ENCODE peak calls at places on chromosomes 3 and 15, in six cellular contexts. One of them, this sample, is unnamed.
A peak's percentile ranks its signal among the peaks of the same experiment; 100 is the strongest.

GRCh38 chr15:89904519-89904918 is 8.2 kb downstream of the ARPIN start:
- DNase-seq in spleen: no peak
- DNase-seq in transverse colon: no peak
- DNase-seq in stomach: no peak
- DNase-seq in K562: no peak
- DNase-seq in sigmoid colon: no peak
- DNase-seq in this sample: no peak

GRCh38 chr3:32569540-32570425 is 875 bp downstream of the DYNC1LI1 start:
- DNase-seq in spleen: peak; percentile 93
- DNase-seq in K562: peak; percentile 74
- DNase-seq in stomach: peak; percentile 67
- DNase-seq in transverse colon: peak; percentile 74
- DNase-seq in sigmoid colon: peak; percentile 83
- DNase-seq in this sample: peak; percentile 37

GRCh38 chr3:119367000-119367399 is 72.8 kb downstream of the ARHGAP31 start:
- DNase-seq in sigmoid colon: no peak
- DNase-seq in spleen: no peak
- DNase-seq in K562: no peak
- DNase-seq in transverse colon: no peak
- DNase-seq in stomach: no peak
- DNase-seq in this sample: no peak

GRCh38 chr15:59298255-59298856 is 74.3 kb downstream of the MYO1E start:
- DNase-seq in spleen: no peak
- DNase-seq in transverse colon: no peak
- DNase-seq in stomach: no peak
- DNase-seq in sigmoid colon: no peak
- DNase-seq in K562: no peak
- DNase-seq in this sample: peak; percentile 37

GRCh38 chr3:194475978-194476377 is 10.8 kb downstream of the ATP13A3 start:
- DNase-seq in spleen: no peak
- DNase-seq in K562: no peak
- DNase-seq in transverse colon: no peak
- DNase-seq in sigmoid colon: no peak
- DNase-seq in stomach: no peak
- DNase-seq in this sample: no peak

GRCh38 chr3:123745184-123745855 is 138.8 kb downstream of the MYLK start:
- DNase-seq in transverse colon: no peak
- DNase-seq in spleen: no peak
- DNase-seq in K562: no peak
- DNase-seq in sigmoid colon: no peak
- DNase-seq in stomach: no peak
- DNase-seq in this sample: no peak

GRCh38 chr15:48945386-48945785 is 18.3 kb downstream of the SHC4 start:
- DNase-seq in transverse colon: no peak
- DNase-seq in stomach: no peak
- DNase-seq in sigmoid colon: no peak
- DNase-seq in spleen: no peak
- DNase-seq in K562: no peak
- DNase-seq in this sample: no peak

GRCh38 chr15:39578851-39579486 is 1.9 kb upstream of the THBS1 start:
- DNase-seq in stomach: no peak
- DNase-seq in transverse colon: no peak
- DNase-seq in spleen: no peak
- DNase-seq in sigmoid colon: peak; percentile 67
- DNase-seq in K562: no peak
- DNase-seq in this sample: no peak

GRCh38 chr15:41778503-41778902 is 4.2 kb downstream of the MAPKBP1 start:
- DNase-seq in stomach: no peak
- DNase-seq in spleen: no peak
- DNase-seq in transverse colon: no peak
- DNase-seq in sigmoid colon: no peak
- DNase-seq in K562: no peak
- DNase-seq in this sample: no peak

GRCh38 chr15:95596487-95596886 is 734.0 kb upstream of the NR2F2 start:
- DNase-seq in spleen: no peak
- DNase-seq in stomach: no peak
- DNase-seq in sigmoid colon: no peak
- DNase-seq in K562: peak; percentile 6
- DNase-seq in transverse colon: no peak
- DNase-seq in this sample: no peak

GRCh38 chr3:18445421-18446066 is 20.4 kb upstream of the SATB1 start:
- DNase-seq in transverse colon: peak; percentile 35
- DNase-seq in spleen: peak; percentile 90
- DNase-seq in K562: no peak
- DNase-seq in sigmoid colon: peak; percentile 63
- DNase-seq in stomach: peak; percentile 25
- DNase-seq in this sample: no peak

GRCh38 chr3:32660634-32661033 is 24.4 kb upstream of the CNOT10 start:
- DNase-seq in transverse colon: no peak
- DNase-seq in spleen: no peak
- DNase-seq in stomach: no peak
- DNase-seq in K562: no peak
- DNase-seq in sigmoid colon: no peak
- DNase-seq in this sample: no peak

GRCh38 chr3:28989646-28990089 is 291.2 kb upstream of the RBMS3 start:
- DNase-seq in spleen: no peak
- DNase-seq in K562: no peak
- DNase-seq in sigmoid colon: no peak
- DNase-seq in stomach: no peak
- DNase-seq in transverse colon: no peak
- DNase-seq in this sample: no peak

GRCh38 chr3:112048911-112049310 is 14.4 kb downstream of the TMPRSS7 start:
- DNase-seq in spleen: no peak
- DNase-seq in stomach: peak; percentile 61
- DNase-seq in sigmoid colon: no peak
- DNase-seq in K562: no peak
- DNase-seq in transverse colon: no peak
- DNase-seq in this sample: no peak

GRCh38 chr3:43096761-43097160 is 9.1 kb downstream of the POMGNT2 start:
- DNase-seq in sigmoid colon: no peak
- DNase-seq in transverse colon: no peak
- DNase-seq in spleen: no peak
- DNase-seq in K562: no peak
- DNase-seq in stomach: no peak
- DNase-seq in this sample: no peak

GRCh38 chr3:196942915-196943277 is 568 bp upstream of the NCBP2 start:
- DNase-seq in spleen: no peak
- DNase-seq in stomach: no peak
- DNase-seq in sigmoid colon: no peak
- DNase-seq in transverse colon: peak; percentile 50
- DNase-seq in K562: peak; percentile 66
- DNase-seq in this sample: no peak

GRCh38 chr3:481680-482079 is 285.1 kb downstream of the CHL1 start:
- DNase-seq in sigmoid colon: no peak
- DNase-seq in transverse colon: no peak
- DNase-seq in K562: no peak
- DNase-seq in stomach: no peak
- DNase-seq in spleen: no peak
- DNase-seq in this sample: no peak

GRCh38 chr3:24843955-24844354 is 349.3 kb upstream of the THRB start:
- DNase-seq in sigmoid colon: peak; percentile 90
- DNase-seq in spleen: no peak
- DNase-seq in transverse colon: peak; percentile 12
- DNase-seq in stomach: no peak
- DNase-seq in K562: no peak
- DNase-seq in this sample: no peak

GRCh38 chr15:26615188-26615926 is 157.5 kb downstream of the GABRB3 start:
- DNase-seq in sigmoid colon: no peak
- DNase-seq in transverse colon: no peak
- DNase-seq in stomach: no peak
- DNase-seq in K562: no peak
- DNase-seq in spleen: no peak
- DNase-seq in this sample: no peak

GRCh38 chr15:74889390-74889881 is 406 bp upstream of the MPI start:
- DNase-seq in stomach: peak; percentile 34
- DNase-seq in sigmoid colon: peak; percentile 75
- DNase-seq in spleen: peak; percentile 84
- DNase-seq in K562: peak; percentile 69
- DNase-seq in transverse colon: peak; percentile 33
- DNase-seq in this sample: no peak

GRCh38 chr3:42755681-42756578 is 17.1 kb downstream of the CCDC13 start:
- DNase-seq in K562: peak; percentile 71
- DNase-seq in transverse colon: peak; percentile 51
- DNase-seq in spleen: no peak
- DNase-seq in sigmoid colon: no peak
- DNase-seq in stomach: peak; percentile 51
- DNase-seq in this sample: no peak

GRCh38 chr3:9028134-9028533 is 64.9 kb upstream of the RAD18 start:
- DNase-seq in spleen: no peak
- DNase-seq in transverse colon: peak; percentile 76
- DNase-seq in K562: no peak
- DNase-seq in sigmoid colon: peak; percentile 95
- DNase-seq in stomach: peak; percentile 96
- DNase-seq in this sample: no peak

GRCh38 chr3:9649791-9650521 is 651 bp downstream of the MTMR14 start:
- DNase-seq in transverse colon: no peak
- DNase-seq in sigmoid colon: no peak
- DNase-seq in stomach: no peak
- DNase-seq in K562: peak; percentile 36
- DNase-seq in spleen: no peak
- DNase-seq in this sample: peak; percentile 44

DNA sequence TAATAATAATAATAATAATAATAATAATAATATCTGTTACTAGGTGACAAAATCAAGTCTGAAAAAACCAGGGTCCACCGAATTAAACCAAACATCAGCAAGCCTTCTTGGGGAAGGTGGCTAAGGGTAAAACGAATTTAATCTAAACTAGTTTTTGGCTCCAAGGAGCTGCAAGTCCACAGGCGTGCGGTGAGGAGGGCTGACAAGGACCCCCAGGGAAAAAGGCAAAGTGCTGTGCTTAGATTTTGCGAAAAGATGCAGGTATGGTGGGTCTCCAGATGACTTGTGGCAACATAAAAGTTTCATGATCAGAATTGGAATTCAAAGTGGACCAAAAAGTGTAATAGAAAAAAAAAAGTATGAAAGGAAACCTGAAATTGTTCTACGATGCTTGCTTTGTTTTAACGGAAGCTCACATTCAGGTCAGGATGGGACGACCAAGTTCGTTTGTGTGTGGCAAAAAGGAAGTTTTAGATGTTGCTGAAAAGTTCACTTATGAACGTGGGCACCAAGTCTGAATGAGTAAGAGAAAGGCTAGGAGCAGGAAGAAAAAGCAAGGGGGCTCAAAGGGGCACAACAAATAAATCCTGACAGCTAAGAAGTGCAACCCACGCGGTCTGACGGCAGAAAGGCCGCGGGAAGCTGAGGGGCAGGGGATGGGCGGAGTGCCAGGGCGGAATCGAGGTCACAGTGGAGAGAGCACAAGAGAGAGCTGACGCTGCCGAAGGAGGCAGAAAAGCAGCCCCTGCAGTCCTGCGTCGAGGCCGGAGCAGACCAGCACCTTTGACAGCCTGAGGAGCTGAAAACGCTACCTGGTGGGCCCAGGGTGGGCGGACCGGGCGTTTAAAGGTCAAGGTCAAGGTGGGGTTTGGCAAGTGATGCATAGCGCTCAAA is 1.1 kb downstream of the WDR82 start:
- DNase-seq in sigmoid colon: peak; percentile 90
- DNase-seq in stomach: peak; percentile 77
- DNase-seq in K562: peak; percentile 48
- DNase-seq in spleen: peak; percentile 93
- DNase-seq in transverse colon: peak; percentile 84
- DNase-seq in this sample: no peak
- TF ChIP-seq POLR2AphosphoS5 in sigmoid colon: peak; percentile 27
- TF ChIP-seq POLR2AphosphoS5 in stomach: peak; percentile 75
- TF ChIP-seq POLR2AphosphoS5 in K562: peak; percentile 44
- TF ChIP-seq POLR2AphosphoS5 in spleen: peak; percentile 85
- TF ChIP-seq POLR2AphosphoS5 in transverse colon: peak; percentile 79
- TF ChIP-seq POLR2AphosphoS5 in this sample: peak; percentile 82

GRCh38 chr15:63277044-63277892 is at the start of gene APH1B:
- DNase-seq in stomach: peak; percentile 86
- DNase-seq in spleen: peak; percentile 96
- DNase-seq in sigmoid colon: peak; percentile 91
- DNase-seq in transverse colon: peak; percentile 90
- DNase-seq in K562: peak; percentile 92
- DNase-seq in this sample: peak; percentile 54
- TF ChIP-seq POLR2A in stomach: no peak
- TF ChIP-seq POLR2A in spleen: peak; percentile 18
- TF ChIP-seq POLR2A in sigmoid colon: peak; percentile 19
- TF ChIP-seq POLR2A in transverse colon: no peak
- TF ChIP-seq POLR2A in K562: peak; percentile 87
- TF ChIP-seq POLR2A in this sample: peak; percentile 61

GRCh38 chr15:78506971-78507830 is at the start of gene HYKK:
- DNase-seq in stomach: peak; percentile 93
- DNase-seq in sigmoid colon: peak; percentile 97
- DNase-seq in spleen: peak; percentile 90
- DNase-seq in K562: peak; percentile 98
- DNase-seq in transverse colon: peak; percentile 94
- DNase-seq in this sample: peak; percentile 81
- TF ChIP-seq POLR2AphosphoS5 in stomach: peak; percentile 50
- TF ChIP-seq POLR2AphosphoS5 in sigmoid colon: no peak
- TF ChIP-seq POLR2AphosphoS5 in spleen: peak; percentile 33
- TF ChIP-seq POLR2AphosphoS5 in K562: no peak
- TF ChIP-seq POLR2AphosphoS5 in transverse colon: peak; percentile 54
- TF ChIP-seq POLR2AphosphoS5 in this sample: no peak

GRCh38 chr3:127836004-127836882 is 13.9 kb upstream of the MGLL start:
- DNase-seq in stomach: peak; percentile 50
- DNase-seq in transverse colon: no peak
- DNase-seq in sigmoid colon: no peak
- DNase-seq in K562: no peak
- DNase-seq in spleen: no peak
- DNase-seq in this sample: peak; percentile 67
- TF ChIP-seq POLR2A in stomach: no peak
- TF ChIP-seq POLR2A in transverse colon: no peak
- TF ChIP-seq POLR2A in sigmoid colon: no peak
- TF ChIP-seq POLR2A in K562: no peak
- TF ChIP-seq POLR2A in spleen: no peak
- TF ChIP-seq POLR2A in this sample: no peak

GRCh38 chr3:169529013-169529412 is 134.5 kb downstream of the MECOM start:
- DNase-seq in sigmoid colon: no peak
- DNase-seq in transverse colon: no peak
- DNase-seq in spleen: no peak
- DNase-seq in K562: no peak
- DNase-seq in stomach: no peak
- DNase-seq in this sample: no peak

GRCh38 chr3:169527539-169527938 is 136.0 kb downstream of the MECOM start:
- DNase-seq in sigmoid colon: no peak
- DNase-seq in K562: no peak
- DNase-seq in transverse colon: no peak
- DNase-seq in stomach: no peak
- DNase-seq in spleen: no peak
- DNase-seq in this sample: no peak

GRCh38 chr3:169528289-169528688 is 135.2 kb downstream of the MECOM start:
- DNase-seq in stomach: no peak
- DNase-seq in K562: no peak
- DNase-seq in transverse colon: no peak
- DNase-seq in sigmoid colon: no peak
- DNase-seq in spleen: no peak
- DNase-seq in this sample: no peak

GRCh38 chr3:169524131-169524530 is 139.4 kb downstream of the MECOM start:
- DNase-seq in transverse colon: no peak
- DNase-seq in spleen: no peak
- DNase-seq in sigmoid colon: no peak
- DNase-seq in stomach: no peak
- DNase-seq in K562: no peak
- DNase-seq in this sample: no peak

GRCh38 chr3:169526246-169526645 is 137.3 kb downstream of the MECOM start:
- DNase-seq in transverse colon: no peak
- DNase-seq in stomach: no peak
- DNase-seq in sigmoid colon: no peak
- DNase-seq in K562: no peak
- DNase-seq in spleen: no peak
- DNase-seq in this sample: no peak
- TF ChIP-seq POLR2AphosphoS5 in transverse colon: no peak
- TF ChIP-seq POLR2AphosphoS5 in stomach: no peak
- TF ChIP-seq POLR2AphosphoS5 in sigmoid colon: no peak
- TF ChIP-seq POLR2AphosphoS5 in K562: no peak
- TF ChIP-seq POLR2AphosphoS5 in spleen: no peak
- TF ChIP-seq POLR2AphosphoS5 in this sample: no peak

This sample was measured in GM12892.